ENCODE peak calls at places on chromosomes 12 and 14, in five cellular contexts. One of them, this sample, is unnamed.

GRCh38 chr12:15928345-15928744 is 17.2 kb downstream of the DERA start:
- DNase-seq in H1: no peak
- DNase-seq in glutamatergic neuron: no peak
- DNase-seq in CD4-positive, alpha-beta T cell: no peak
- DNase-seq in HCT116: no peak
- DNase-seq in this sample: no peak

GRCh38 chr14:93007225-93007997 is 84.5 kb downstream of the CHGA start:
- DNase-seq in H1: no peak
- DNase-seq in glutamatergic neuron: no peak
- DNase-seq in CD4-positive, alpha-beta T cell: no peak
- DNase-seq in HCT116: no peak
- DNase-seq in this sample: no peak

GRCh38 chr14:32809255-32809654 is 129.4 kb upstream of the NPAS3 start:
- DNase-seq in H1: no peak
- DNase-seq in glutamatergic neuron: no peak
- DNase-seq in CD4-positive, alpha-beta T cell: no peak
- DNase-seq in HCT116: no peak
- DNase-seq in this sample: peak; percentile 7

GRCh38 chr12:94743174-94743573 is 92.8 kb upstream of the TMCC3 start:
- DNase-seq in H1: no peak
- DNase-seq in glutamatergic neuron: no peak
- DNase-seq in CD4-positive, alpha-beta T cell: no peak
- DNase-seq in HCT116: no peak
- DNase-seq in this sample: no peak

GRCh38 chr14:74980746-74981661 is 21.7 kb upstream of the EIF2B2 start:
- DNase-seq in H1: no peak
- DNase-seq in glutamatergic neuron: peak; percentile 45
- DNase-seq in CD4-positive, alpha-beta T cell: no peak
- DNase-seq in HCT116: no peak
- DNase-seq in this sample: no peak

GRCh38 chr14:73477618-73478266 is 13.0 kb upstream of the RIOX1 start:
- DNase-seq in H1: no peak
- DNase-seq in glutamatergic neuron: no peak
- DNase-seq in CD4-positive, alpha-beta T cell: no peak
- DNase-seq in HCT116: no peak
- DNase-seq in this sample: no peak

GRCh38 chr14:95850429-95850828 is 26.2 kb upstream of the TUNAR start:
- DNase-seq in H1: no peak
- DNase-seq in glutamatergic neuron: no peak
- DNase-seq in CD4-positive, alpha-beta T cell: no peak
- DNase-seq in HCT116: no peak
- DNase-seq in this sample: no peak

GRCh38 chr14:99189201-99189801 is 82.7 kb downstream of the BCL11B start:
- DNase-seq in H1: no peak
- DNase-seq in glutamatergic neuron: no peak
- DNase-seq in CD4-positive, alpha-beta T cell: peak; percentile 44
- DNase-seq in HCT116: no peak
- DNase-seq in this sample: no peak

GRCh38 chr14:85701116-85701515 is 171.2 kb downstream of the FLRT2 start:
- DNase-seq in H1: no peak
- DNase-seq in glutamatergic neuron: no peak
- DNase-seq in CD4-positive, alpha-beta T cell: no peak
- DNase-seq in HCT116: no peak
- DNase-seq in this sample: no peak

GRCh38 chr12:60666895-60667294 is 1071.1 kb downstream of the SLC16A7 start:
- DNase-seq in H1: no peak
- DNase-seq in glutamatergic neuron: no peak
- DNase-seq in CD4-positive, alpha-beta T cell: no peak
- DNase-seq in HCT116: no peak
- DNase-seq in this sample: no peak

GRCh38 chr12:38903596-38903995 is 1.8 kb downstream of the CPNE8 start:
- DNase-seq in H1: no peak
- DNase-seq in glutamatergic neuron: no peak
- DNase-seq in CD4-positive, alpha-beta T cell: no peak
- DNase-seq in HCT116: no peak
- DNase-seq in this sample: no peak

GRCh38 chr12:132729541-132730320 is 19.1 kb downstream of the PGAM5 start:
- DNase-seq in H1: no peak
- DNase-seq in glutamatergic neuron: no peak
- DNase-seq in CD4-positive, alpha-beta T cell: no peak
- DNase-seq in HCT116: no peak
- DNase-seq in this sample: no peak

GRCh38 chr12:56118688-56119045 is 601 bp downstream of the ZC3H10 start:
- DNase-seq in H1: no peak
- DNase-seq in glutamatergic neuron: no peak
- DNase-seq in CD4-positive, alpha-beta T cell: no peak
- DNase-seq in HCT116: no peak
- DNase-seq in this sample: no peak

GRCh38 chr12:10097521-10097920 is 1.3 kb downstream of the CLEC1A start:
- DNase-seq in H1: no peak
- DNase-seq in glutamatergic neuron: no peak
- DNase-seq in CD4-positive, alpha-beta T cell: no peak
- DNase-seq in HCT116: no peak
- DNase-seq in this sample: no peak

GRCh38 chr12:109758406-109759075 is 44.9 kb downstream of the FAM222A start:
- DNase-seq in H1: no peak
- DNase-seq in glutamatergic neuron: no peak
- DNase-seq in CD4-positive, alpha-beta T cell: no peak
- DNase-seq in HCT116: no peak
- DNase-seq in this sample: no peak

GRCh38 chr12:40181490-40181889 is 43.3 kb upstream of the LRRK2 start:
- DNase-seq in H1: no peak
- DNase-seq in glutamatergic neuron: no peak
- DNase-seq in CD4-positive, alpha-beta T cell: no peak
- DNase-seq in HCT116: no peak
- DNase-seq in this sample: no peak

GRCh38 chr12:101929365-101930041 is 52.1 kb downstream of the DRAM1 start:
- DNase-seq in H1: no peak
- DNase-seq in glutamatergic neuron: no peak
- DNase-seq in CD4-positive, alpha-beta T cell: no peak
- DNase-seq in HCT116: no peak
- DNase-seq in this sample: no peak

GRCh38 chr14:61925043-61925442 is 162.8 kb downstream of the SNAPC1 start:
- DNase-seq in H1: no peak
- DNase-seq in glutamatergic neuron: no peak
- DNase-seq in CD4-positive, alpha-beta T cell: no peak
- DNase-seq in HCT116: peak; percentile 18
- DNase-seq in this sample: no peak

GRCh38 chr12:26226629-26227375 is 31.4 kb downstream of the SSPN start:
- DNase-seq in H1: peak; percentile 10
- DNase-seq in glutamatergic neuron: peak; percentile 65
- DNase-seq in CD4-positive, alpha-beta T cell: no peak
- DNase-seq in HCT116: no peak
- DNase-seq in this sample: no peak

GRCh38 chr12:89947437-89948265 is 239.0 kb upstream of the ATP2B1 start:
- DNase-seq in H1: no peak
- DNase-seq in glutamatergic neuron: no peak
- DNase-seq in CD4-positive, alpha-beta T cell: no peak
- DNase-seq in HCT116: no peak
- DNase-seq in this sample: no peak

GRCh38 chr12:77294016-77294415 is 228.6 kb upstream of the E2F7 start:
- DNase-seq in H1: no peak
- DNase-seq in glutamatergic neuron: no peak
- DNase-seq in CD4-positive, alpha-beta T cell: no peak
- DNase-seq in HCT116: no peak
- DNase-seq in this sample: no peak

GRCh38 chr12:34625116-34625515 is 602.8 kb downstream of the ALG10 start:
- DNase-seq in H1: no peak
- DNase-seq in glutamatergic neuron: no peak
- DNase-seq in CD4-positive, alpha-beta T cell: no peak
- DNase-seq in HCT116: peak; percentile 7
- DNase-seq in this sample: peak; percentile 18

GRCh38 chr12:103716517-103717196 is 124.4 kb downstream of the NT5DC3 start:
- DNase-seq in H1: no peak
- DNase-seq in glutamatergic neuron: no peak
- DNase-seq in CD4-positive, alpha-beta T cell: no peak
- DNase-seq in HCT116: no peak
- DNase-seq in this sample: no peak

GRCh38 chr12:29545102-29545467 is 47.6 kb upstream of the OVCH1 start:
- DNase-seq in H1: no peak
- DNase-seq in glutamatergic neuron: no peak
- DNase-seq in CD4-positive, alpha-beta T cell: no peak
- DNase-seq in HCT116: no peak
- DNase-seq in this sample: no peak

GRCh38 chr12:29547844-29548243 is 50.4 kb upstream of the OVCH1 start:
- DNase-seq in H1: no peak
- DNase-seq in glutamatergic neuron: no peak
- DNase-seq in CD4-positive, alpha-beta T cell: no peak
- DNase-seq in HCT116: no peak
- DNase-seq in this sample: no peak

GRCh38 chr12:29544428-29545101 is 47.1 kb upstream of the OVCH1 start:
- DNase-seq in H1: no peak
- DNase-seq in glutamatergic neuron: no peak
- DNase-seq in CD4-positive, alpha-beta T cell: no peak
- DNase-seq in HCT116: no peak
- DNase-seq in this sample: no peak

GRCh38 chr12:29547151-29547561 is 49.7 kb upstream of the OVCH1 start:
- DNase-seq in H1: no peak
- DNase-seq in glutamatergic neuron: no peak
- DNase-seq in CD4-positive, alpha-beta T cell: no peak
- DNase-seq in HCT116: no peak
- DNase-seq in this sample: no peak

DNA sequence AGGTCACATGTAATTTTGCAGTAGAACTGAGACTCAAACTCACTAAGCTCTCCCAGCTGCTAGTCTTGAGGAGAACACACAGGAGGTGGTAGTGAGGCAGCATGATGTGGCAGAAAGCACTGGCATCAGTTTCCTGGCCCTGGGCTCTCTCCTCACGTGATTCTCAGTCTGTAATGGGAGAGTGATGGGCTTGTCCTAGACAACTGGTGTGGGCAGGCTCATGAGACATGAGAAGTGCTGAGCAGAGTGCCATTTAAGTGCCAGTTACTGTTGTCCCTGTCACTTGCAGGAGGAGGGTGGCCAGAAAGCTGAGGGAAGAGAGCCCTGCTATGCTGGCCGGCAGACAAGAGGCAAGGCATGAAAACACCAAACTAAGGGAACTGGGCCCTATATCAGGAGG is 48.5 kb upstream of the OVCH1 start:
- DNase-seq in H1: no peak
- DNase-seq in glutamatergic neuron: no peak
- DNase-seq in CD4-positive, alpha-beta T cell: no peak
- DNase-seq in HCT116: no peak
- DNase-seq in this sample: no peak
- TF ChIP-seq CTCF in H1: no peak
- TF ChIP-seq CTCF in glutamatergic neuron: no peak
- TF ChIP-seq CTCF in CD4-positive, alpha-beta T cell: no peak
- TF ChIP-seq CTCF in HCT116: no peak
- TF ChIP-seq CTCF in this sample: no peak

GRCh38 chr14:65160091-65160490 is 57.8 kb upstream of the MAX start:
- DNase-seq in H1: no peak
- DNase-seq in glutamatergic neuron: no peak
- DNase-seq in CD4-positive, alpha-beta T cell: no peak
- DNase-seq in HCT116: no peak
- DNase-seq in this sample: no peak

GRCh38 chr14:65164068-65164824 is 61.9 kb upstream of the MAX start:
- DNase-seq in H1: no peak
- DNase-seq in glutamatergic neuron: no peak
- DNase-seq in CD4-positive, alpha-beta T cell: peak; percentile 15
- DNase-seq in HCT116: peak; percentile 51
- DNase-seq in this sample: no peak

GRCh38 chr14:65164825-65165135 is 62.5 kb upstream of the MAX start:
- DNase-seq in H1: no peak
- DNase-seq in glutamatergic neuron: no peak
- DNase-seq in CD4-positive, alpha-beta T cell: no peak
- DNase-seq in HCT116: no peak
- DNase-seq in this sample: no peak

GRCh38 chr14:65156568-65157366 is 54.5 kb upstream of the MAX start:
- DNase-seq in H1: no peak
- DNase-seq in glutamatergic neuron: no peak
- DNase-seq in CD4-positive, alpha-beta T cell: no peak
- DNase-seq in HCT116: no peak
- DNase-seq in this sample: no peak

GRCh38 chr14:65159281-65160062 is 57.2 kb upstream of the MAX start:
- DNase-seq in H1: no peak
- DNase-seq in glutamatergic neuron: no peak
- DNase-seq in CD4-positive, alpha-beta T cell: no peak
- DNase-seq in HCT116: no peak
- DNase-seq in this sample: no peak
- TF ChIP-seq CTCF in H1: no peak
- TF ChIP-seq CTCF in glutamatergic neuron: no peak
- TF ChIP-seq CTCF in CD4-positive, alpha-beta T cell: no peak
- TF ChIP-seq CTCF in HCT116: no peak
- TF ChIP-seq CTCF in this sample: no peak

GRCh38 chr14:23568600-23569310 is 1.2 kb upstream of the AP1G2 start:
- DNase-seq in H1: no peak
- DNase-seq in glutamatergic neuron: peak; percentile 74
- DNase-seq in CD4-positive, alpha-beta T cell: no peak
- DNase-seq in HCT116: no peak
- DNase-seq in this sample: no peak
- TF ChIP-seq CTCF in H1: peak; percentile 70
- TF ChIP-seq CTCF in glutamatergic neuron: peak; percentile 31
- TF ChIP-seq CTCF in CD4-positive, alpha-beta T cell: no peak
- TF ChIP-seq CTCF in HCT116: peak; percentile 78
- TF ChIP-seq CTCF in this sample: peak; percentile 7

DNA sequence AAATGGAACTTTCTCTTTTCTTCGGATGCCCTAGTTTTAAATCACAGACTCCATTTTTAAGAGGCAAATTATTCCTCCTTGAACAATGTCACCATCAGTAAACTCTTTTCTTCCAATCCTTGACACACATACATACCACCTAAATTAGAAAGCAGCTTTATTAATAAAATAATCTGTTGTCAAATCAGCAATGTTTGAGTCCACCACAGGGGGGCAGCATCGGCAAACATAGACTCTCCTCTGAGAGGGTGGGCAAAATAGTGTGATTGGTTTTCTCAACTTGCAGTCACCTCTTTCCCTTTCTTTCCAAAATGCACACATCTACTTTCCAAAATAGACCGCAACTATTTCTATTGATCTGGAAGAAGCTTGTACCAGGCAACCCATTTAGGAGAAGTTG is 438.4 kb upstream of the OR4E1 start:
- DNase-seq in H1: no peak
- DNase-seq in glutamatergic neuron: peak; percentile 68
- DNase-seq in CD4-positive, alpha-beta T cell: peak; percentile 23
- DNase-seq in HCT116: no peak
- DNase-seq in this sample: no peak
- TF ChIP-seq CTCF in H1: peak; percentile 40
- TF ChIP-seq CTCF in glutamatergic neuron: peak; percentile 83
- TF ChIP-seq CTCF in CD4-positive, alpha-beta T cell: peak; percentile 32
- TF ChIP-seq CTCF in HCT116: peak; percentile 65
- TF ChIP-seq CTCF in this sample: peak; percentile 41

GRCh38 chr12:118035194-118036041 is 18.9 kb downstream of the RFC5 start:
- DNase-seq in H1: no peak
- DNase-seq in glutamatergic neuron: no peak
- DNase-seq in CD4-positive, alpha-beta T cell: no peak
- DNase-seq in HCT116: no peak
- DNase-seq in this sample: no peak
- TF ChIP-seq CTCF in H1: no peak
- TF ChIP-seq CTCF in glutamatergic neuron: peak; percentile 7
- TF ChIP-seq CTCF in CD4-positive, alpha-beta T cell: no peak
- TF ChIP-seq CTCF in HCT116: no peak
- TF ChIP-seq CTCF in this sample: peak; percentile 15

GRCh38 chr14:66746316-66747006 is 238.5 kb downstream of the GPHN start:
- DNase-seq in H1: no peak
- DNase-seq in glutamatergic neuron: no peak
- DNase-seq in CD4-positive, alpha-beta T cell: no peak
- DNase-seq in HCT116: peak; percentile 57
- DNase-seq in this sample: peak; percentile 67
- TF ChIP-seq CTCF in H1: no peak
- TF ChIP-seq CTCF in glutamatergic neuron: peak; percentile 65
- TF ChIP-seq CTCF in CD4-positive, alpha-beta T cell: peak; percentile 54
- TF ChIP-seq CTCF in HCT116: peak; percentile 74
- TF ChIP-seq CTCF in this sample: peak; percentile 49

This sample was measured in LNCaP clone FGC.